ENCODE peak calls at places on chromosomes 4 and X, in four cellular contexts. One of them, this sample, is unnamed. For H3K4me1, the result is how much of the 10 kb centered on the place peaks cover.

GRCh38 chr4:74628808-74629616 is 165.3 kb downstream of the BTC start:
- DNase-seq in aorta: no peak
- DNase-seq in mesenchymal stem cell: peak
- DNase-seq in ovary: no peak
- DNase-seq in this sample: no peak

GRCh38 chrX:39639871-39640270 is 457.9 kb downstream of the BCOR start:
- DNase-seq in ovary: no peak
- DNase-seq in mesenchymal stem cell: peak
- DNase-seq in aorta: no peak
- DNase-seq in this sample: no peak

GRCh38 chrX:25052798-25053534 is 37.2 kb upstream of the ARX start:
- DNase-seq in mesenchymal stem cell: no peak
- DNase-seq in aorta: no peak
- DNase-seq in ovary: no peak
- DNase-seq in this sample: no peak

GRCh38 chr4:119314356-119314755 is 7.6 kb downstream of the FABP2 start:
- DNase-seq in ovary: no peak
- DNase-seq in mesenchymal stem cell: peak
- DNase-seq in aorta: no peak
- DNase-seq in this sample: no peak

GRCh38 chr4:113382704-113383103 is 333.3 kb downstream of the ANK2 start:
- DNase-seq in ovary: no peak
- DNase-seq in aorta: no peak
- DNase-seq in mesenchymal stem cell: peak
- DNase-seq in this sample: no peak

GRCh38 chr4:161496-162284 is 37.4 kb downstream of the ZNF718 start:
- DNase-seq in mesenchymal stem cell: peak
- DNase-seq in aorta: no peak
- DNase-seq in ovary: no peak
- DNase-seq in this sample: no peak

GRCh38 chrX:78316310-78316709 is 11.1 kb downstream of the CYSLTR1 start:
- DNase-seq in ovary: no peak
- DNase-seq in mesenchymal stem cell: no peak
- DNase-seq in aorta: no peak
- DNase-seq in this sample: no peak

GRCh38 chr4:122285285-122285684 is 93.5 kb upstream of the ADAD1 start:
- DNase-seq in ovary: no peak
- DNase-seq in mesenchymal stem cell: peak
- DNase-seq in aorta: no peak
- DNase-seq in this sample: no peak

GRCh38 chr4:143403551-143403816 is 66.8 kb downstream of the GAB1 start:
- DNase-seq in ovary: no peak
- DNase-seq in mesenchymal stem cell: no peak
- DNase-seq in aorta: no peak
- DNase-seq in this sample: no peak
- H3K4me1 ChIP-seq in ovary: under half
- H3K4me1 ChIP-seq in mesenchymal stem cell: under half
- H3K4me1 ChIP-seq in aorta: under half
- H3K4me1 ChIP-seq in this sample: half or more

DNA sequence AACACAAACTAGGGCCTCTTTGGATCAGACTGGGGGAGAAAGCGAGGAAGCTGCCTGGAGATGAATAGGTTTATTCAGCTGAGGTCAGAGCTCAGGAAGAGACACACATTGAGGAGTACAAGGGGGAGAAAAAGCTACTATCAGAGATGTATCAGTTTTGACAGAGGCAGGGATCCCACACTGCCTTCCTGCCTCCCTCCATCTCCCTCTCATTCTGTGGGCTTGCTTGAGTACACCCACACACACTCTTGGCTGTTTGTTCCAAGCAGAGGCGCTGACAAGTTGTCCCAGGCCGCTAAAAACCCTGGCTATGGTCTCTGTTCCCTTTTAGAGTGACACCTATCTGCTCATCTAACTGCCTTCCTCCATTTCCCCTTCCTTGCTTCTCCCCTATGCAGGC is 5.2 kb downstream of the TSPYL2 start:
- DNase-seq in ovary: no peak
- DNase-seq in mesenchymal stem cell: no peak
- DNase-seq in aorta: no peak
- DNase-seq in this sample: no peak
- H3K27ac ChIP-seq in ovary: peak
- H3K27ac ChIP-seq in mesenchymal stem cell: no peak
- H3K27ac ChIP-seq in aorta: peak
- H3K27ac ChIP-seq in this sample: no peak

GRCh38 chrX:49072712-49073095 is 1.1 kb downstream of the PRAF2 start:
- DNase-seq in ovary: no peak
- DNase-seq in aorta: no peak
- DNase-seq in mesenchymal stem cell: no peak
- DNase-seq in this sample: no peak
- H3K4me3 ChIP-seq in ovary: peak
- H3K4me3 ChIP-seq in aorta: no peak
- H3K4me3 ChIP-seq in mesenchymal stem cell: no peak
- H3K4me3 ChIP-seq in this sample: peak

DNA sequence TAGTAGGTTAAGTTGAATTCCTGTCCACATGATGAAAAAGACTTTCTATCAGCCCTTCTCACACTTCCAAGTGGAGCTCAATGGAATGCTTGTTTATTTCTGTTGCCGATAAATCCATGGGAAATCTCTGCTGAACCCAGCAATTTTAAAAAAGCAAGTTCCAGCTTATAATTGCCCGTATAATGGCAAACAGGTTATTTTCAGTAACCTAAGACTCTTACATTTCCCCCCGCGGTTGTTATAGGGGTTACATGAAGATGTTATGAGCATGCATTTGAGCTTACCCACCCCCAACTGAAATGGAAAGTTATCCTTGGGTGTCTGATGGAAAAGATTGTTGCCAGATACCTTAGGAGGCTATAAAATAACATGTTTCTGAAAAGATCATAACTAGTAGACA is 136.2 kb downstream of the PALLD start:
- DNase-seq in aorta: no peak
- DNase-seq in mesenchymal stem cell: peak
- DNase-seq in ovary: no peak
- DNase-seq in this sample: no peak
- H3K4me1 ChIP-seq in aorta: under half
- H3K4me1 ChIP-seq in mesenchymal stem cell: under half
- H3K4me1 ChIP-seq in ovary: under half
- H3K4me1 ChIP-seq in this sample: half or more

GRCh38 chr4:185657699-185658098 is 122.4 kb upstream of the PDLIM3 start:
- DNase-seq in aorta: no peak
- DNase-seq in ovary: no peak
- DNase-seq in mesenchymal stem cell: no peak
- DNase-seq in this sample: no peak
- H3K27ac ChIP-seq in aorta: peak
- H3K27ac ChIP-seq in ovary: no peak
- H3K27ac ChIP-seq in mesenchymal stem cell: no peak
- H3K27ac ChIP-seq in this sample: no peak

DNA sequence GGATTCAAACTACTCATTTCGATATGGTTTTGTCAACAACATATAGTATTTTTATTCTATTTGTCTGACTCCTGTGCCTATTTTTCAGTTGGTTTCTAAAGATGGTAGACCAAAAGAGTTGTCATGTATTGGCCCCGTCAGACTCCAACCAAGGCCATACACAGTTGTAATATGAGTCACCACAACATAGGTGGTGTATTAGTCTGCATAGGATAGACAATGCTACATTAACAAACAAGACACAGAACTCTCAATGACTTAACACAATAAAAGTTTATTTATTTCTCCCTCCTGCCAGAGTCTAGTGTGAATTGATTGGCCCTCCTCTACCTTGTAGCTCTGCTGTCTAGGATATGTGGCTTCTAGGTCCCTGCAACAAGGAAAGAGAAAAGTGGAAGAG is 45.9 kb downstream of the ARL9 start:
- DNase-seq in aorta: no peak
- DNase-seq in mesenchymal stem cell: no peak
- DNase-seq in ovary: no peak
- DNase-seq in this sample: no peak
- H3K4me3 ChIP-seq in aorta: no peak
- H3K4me3 ChIP-seq in mesenchymal stem cell: no peak
- H3K4me3 ChIP-seq in ovary: no peak
- H3K4me3 ChIP-seq in this sample: no peak

GRCh38 chr4:40241936-40242590 is 45.2 kb downstream of the RHOH start:
- DNase-seq in aorta: no peak
- DNase-seq in ovary: no peak
- DNase-seq in mesenchymal stem cell: no peak
- DNase-seq in this sample: no peak

GRCh38 chr4:40241026-40241425 is 44.2 kb downstream of the RHOH start:
- DNase-seq in ovary: no peak
- DNase-seq in mesenchymal stem cell: no peak
- DNase-seq in aorta: no peak
- DNase-seq in this sample: no peak

GRCh38 chr4:40246547-40246900 is 49.7 kb downstream of the RHOH start:
- DNase-seq in ovary: no peak
- DNase-seq in mesenchymal stem cell: no peak
- DNase-seq in aorta: no peak
- DNase-seq in this sample: no peak

GRCh38 chr4:40245794-40246546 is 49.1 kb downstream of the RHOH start:
- DNase-seq in ovary: no peak
- DNase-seq in mesenchymal stem cell: no peak
- DNase-seq in aorta: no peak
- DNase-seq in this sample: no peak

DNA sequence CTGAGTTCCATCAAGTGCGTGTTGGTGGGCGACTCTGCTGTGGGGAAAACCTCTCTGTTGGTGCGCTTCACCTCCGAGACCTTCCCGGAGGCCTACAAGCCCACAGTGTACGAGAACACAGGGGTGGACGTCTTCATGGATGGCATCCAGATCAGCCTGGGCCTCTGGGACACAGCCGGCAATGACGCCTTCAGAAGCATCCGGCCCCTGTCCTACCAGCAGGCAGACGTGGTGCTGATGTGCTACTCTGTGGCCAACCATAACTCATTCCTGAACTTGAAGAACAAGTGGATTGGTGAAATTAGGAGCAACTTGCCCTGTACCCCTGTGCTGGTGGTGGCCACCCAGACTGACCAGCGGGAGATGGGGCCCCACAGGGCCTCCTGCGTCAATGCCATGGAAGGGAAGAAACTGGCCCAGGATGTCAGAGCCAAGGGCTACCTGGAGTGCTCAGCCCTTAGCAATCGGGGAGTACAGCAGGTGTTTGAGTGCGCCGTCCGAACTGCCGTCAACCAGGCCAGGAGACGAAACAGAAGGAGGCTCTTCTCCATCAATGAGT is 46.6 kb downstream of the RHOH start:
- DNase-seq in aorta: no peak
- DNase-seq in mesenchymal stem cell: no peak
- DNase-seq in ovary: no peak
- DNase-seq in this sample: no peak
- H3K4me1 ChIP-seq in aorta: under half
- H3K4me1 ChIP-seq in mesenchymal stem cell: under half
- H3K4me1 ChIP-seq in ovary: under half
- H3K4me1 ChIP-seq in this sample: under half

This sample was measured in psoas muscle.